ENCODE peak calls at places on chromosomes 4 and X, in five cellular contexts. L is CD4-positive, alpha-beta T cell; A is thoracic aorta; N is HAP-1; D is GM23248. E is an unnamed sample. For H3K9me3, the result is how much of the 10 kb centered on the place peaks cover.

GRCh38 chrX:150456466-150456865 is 93.3 kb downstream of the MAMLD1 start:
- DNase-seq in A (no peak), D (no peak), N (no peak), L (no peak), E (no peak)

GRCh38 chr4:185797018-185797417 is 15.0 kb downstream of the SORBS2 start:
- DNase-seq in D (peak), N (no peak), L (no peak), A (no peak), E (no peak)

GRCh38 chr4:41460641-41461040 is 77.3 kb upstream of the LIMCH1 start:
- DNase-seq in D (no peak), A (no peak), N (no peak), L (no peak), E (no peak)

GRCh38 chr4:98289375-98289774 is 28.2 kb downstream of the RAP1GDS1 start:
- DNase-seq in N (no peak), L (no peak), D (no peak), A (no peak), E (no peak)

GRCh38 chr4:94650690-94651089 is 107.1 kb upstream of the BMPR1B start:
- DNase-seq in N (no peak), L (no peak), D (no peak), A (no peak), E (no peak)

GRCh38 chr4:94577136-94577535 is 125.4 kb downstream of the PDLIM5 start:
- DNase-seq in L (no peak), A (peak), D (peak), N (peak), E (peak)

GRCh38 chrX:119654112-119654531 is 38.8 kb downstream of the SEPTIN6 start:
- DNase-seq in D (peak), N (no peak), L (no peak), A (no peak), E (peak)

GRCh38 chr4:6180841-6181631 is 19.3 kb downstream of the JAKMIP1 start:
- DNase-seq in A (no peak), L (no peak), N (no peak), D (no peak), E (no peak)

GRCh38 chrX:637660-638481 is 7.3 kb downstream of the SHOX start:
- DNase-seq in D (no peak), A (no peak), N (no peak), L (no peak), E (no peak)

GRCh38 chr4:147138171-147138570 is 192.5 kb upstream of the TTC29 start:
- DNase-seq in N (no peak), D (peak), L (no peak), A (no peak), E (no peak)

GRCh38 chr4:182758288-182758687 is 158.9 kb downstream of the DCTD start:
- DNase-seq in L (no peak), N (peak), D (no peak), A (no peak), E (no peak)

GRCh38 chr4:71709961-71710360 is 73.9 kb downstream of the GC start:
- DNase-seq in L (no peak), A (no peak), D (peak), N (no peak), E (no peak)

GRCh38 chrX:72060196-72060974 is 71.3 kb downstream of the RTL5 start:
- DNase-seq in D (peak), L (no peak), A (no peak), N (peak), E (peak)

GRCh38 chr4:88645994-88646393 is 51.6 kb downstream of the NAP1L5 start:
- DNase-seq in A (no peak), L (no peak), N (no peak), D (no peak), E (no peak)

GRCh38 chr4:82984459-82984858 is 26.2 kb downstream of the LIN54 start:
- DNase-seq in L (no peak), A (no peak), D (peak), N (peak), E (no peak)

GRCh38 chr4:180058731-180059215 is 2184.4 kb upstream of the TENM3 start:
- DNase-seq in N (peak), A (no peak), D (peak), L (no peak), E (peak)

GRCh38 chrX:130378008-130378669 is 7.3 kb downstream of the GPR119 start:
- DNase-seq in N (no peak), A (no peak), D (no peak), L (no peak), E (no peak)

GRCh38 chr4:38318737-38319455 is 345.1 kb upstream of the KLF3 start:
- DNase-seq in D (peak), N (peak), A (peak), L (peak), E (peak)

DNA sequence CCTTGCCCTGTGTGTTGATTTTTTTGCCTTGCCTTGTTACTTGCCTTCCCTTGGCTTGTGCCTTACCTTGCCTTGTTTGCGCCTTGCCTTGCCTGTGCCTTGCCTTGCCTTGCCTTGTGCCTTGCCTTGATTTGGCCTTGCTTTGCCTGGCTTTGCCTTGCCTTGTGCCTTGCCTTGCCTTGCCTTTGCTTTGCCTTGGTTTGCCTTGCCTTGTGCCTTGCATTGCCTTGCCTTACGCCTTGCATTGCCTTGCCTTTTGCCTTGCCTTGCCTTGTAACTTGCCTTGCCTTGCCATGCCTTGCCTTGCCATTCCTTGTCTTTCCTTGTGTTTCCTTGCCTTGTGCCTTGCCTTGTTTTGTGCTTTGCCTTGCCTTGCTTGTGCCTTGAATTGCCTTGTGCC is 94.6 kb downstream of the TAB3 start:
- DNase-seq in L (no peak), N (no peak), D (no peak), A (no peak), E (peak)
- H3K9me3 ChIP-seq in L (under half), N (under half), D (under half), A (under half), E (under half)

DNA sequence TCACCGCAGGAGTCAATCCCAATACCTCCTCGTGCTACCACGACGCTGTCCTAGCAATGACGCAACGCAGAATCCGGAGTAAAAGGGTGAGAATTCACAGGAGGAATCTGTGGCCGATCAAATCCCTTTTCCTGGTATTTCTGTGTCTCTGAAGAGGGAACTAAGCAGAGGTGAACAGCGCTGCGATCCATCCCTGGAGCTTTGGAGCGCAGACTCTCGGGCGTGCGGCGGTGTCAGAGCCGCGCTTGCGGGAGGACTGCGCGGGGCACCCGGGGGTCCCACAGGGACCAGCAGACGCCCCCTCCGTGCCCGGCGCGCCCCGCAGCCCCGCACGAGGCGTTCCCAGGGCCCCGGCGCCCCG is 17.2 kb upstream of the ZNF718 start:
- DNase-seq in N (no peak), L (no peak), D (no peak), A (no peak), E (no peak)
- H3K9me3 ChIP-seq in N (under half), L (half or more), D (under half), A (under half), E (under half)

GRCh38 chr4:129062580-129062979 is 30.8 kb downstream of the SCLT1 start:
- DNase-seq in A (no peak), N (no peak), D (no peak), L (no peak), E (no peak)

GRCh38 chr4:129063640-129064039 is 29.7 kb downstream of the SCLT1 start:
- DNase-seq in L (no peak), N (no peak), A (no peak), D (no peak), E (no peak)

GRCh38 chr4:129064717-129065116 is 28.6 kb downstream of the SCLT1 start:
- DNase-seq in D (peak), N (no peak), L (no peak), A (no peak), E (no peak)

GRCh38 chr4:129059028-129059427 is 34.3 kb downstream of the SCLT1 start:
- DNase-seq in L (no peak), D (no peak), A (no peak), N (no peak), E (no peak)
- H3K9me3 ChIP-seq in L (half or more), D (under half), A (half or more), N (under half), E (under half)

GRCh38 chr4:158374318-158374717 is 147.4 kb upstream of the RXFP1 start:
- DNase-seq in D (no peak), L (no peak), N (no peak), A (no peak), E (no peak)
- H3K9me3 ChIP-seq in D (under half), L (under half), N (under half), A (under half), E (under half)

DNA sequence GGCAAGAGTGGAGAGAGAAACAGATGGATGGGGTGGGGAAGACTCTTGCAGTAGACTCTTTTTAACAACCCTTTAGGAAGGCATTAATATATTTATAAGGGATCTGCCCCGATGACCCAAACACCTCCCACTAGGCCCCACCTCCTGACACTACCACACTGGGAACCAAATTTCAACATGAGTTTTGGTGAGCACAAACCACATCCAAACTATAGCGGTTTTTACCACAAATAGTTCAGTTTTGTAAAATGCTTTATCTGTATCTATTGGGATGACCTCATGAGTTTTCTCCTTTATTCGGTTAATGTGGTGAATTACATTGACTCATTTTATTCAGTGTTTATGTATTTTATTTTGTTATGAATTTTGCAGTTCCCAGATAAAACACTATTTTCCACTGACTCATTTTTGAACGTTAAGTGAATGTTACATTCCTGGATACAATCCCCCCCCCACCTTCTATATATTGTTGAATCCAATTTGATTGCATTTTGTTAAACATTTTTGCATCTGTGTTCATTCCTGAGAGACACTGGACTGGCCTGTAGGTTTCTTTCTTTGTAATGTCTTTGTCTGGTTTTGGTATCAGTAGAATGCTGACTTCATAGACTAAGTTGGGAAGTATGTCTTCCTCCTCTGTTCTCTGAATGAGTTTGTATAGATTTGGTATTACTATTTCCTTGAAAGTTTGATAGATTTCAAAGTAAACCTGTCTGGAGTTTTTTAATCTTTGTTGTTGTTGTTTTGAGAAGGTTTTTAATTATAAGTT is 13.9 kb upstream of the CPLX1 start:
- DNase-seq in D (no peak), L (no peak), N (no peak), A (no peak), E (no peak)
- H3K9me3 ChIP-seq in D (under half), L (under half), N (under half), A (under half), E (under half)

GRCh38 chr4:43071069-43071468 is 178.6 kb downstream of the GRXCR1 start:
- DNase-seq in L (no peak), N (no peak), D (no peak), A (no peak), E (no peak)
- H3K9me3 ChIP-seq in L (under half), N (under half), D (under half), A (under half), E (under half)

DNA sequence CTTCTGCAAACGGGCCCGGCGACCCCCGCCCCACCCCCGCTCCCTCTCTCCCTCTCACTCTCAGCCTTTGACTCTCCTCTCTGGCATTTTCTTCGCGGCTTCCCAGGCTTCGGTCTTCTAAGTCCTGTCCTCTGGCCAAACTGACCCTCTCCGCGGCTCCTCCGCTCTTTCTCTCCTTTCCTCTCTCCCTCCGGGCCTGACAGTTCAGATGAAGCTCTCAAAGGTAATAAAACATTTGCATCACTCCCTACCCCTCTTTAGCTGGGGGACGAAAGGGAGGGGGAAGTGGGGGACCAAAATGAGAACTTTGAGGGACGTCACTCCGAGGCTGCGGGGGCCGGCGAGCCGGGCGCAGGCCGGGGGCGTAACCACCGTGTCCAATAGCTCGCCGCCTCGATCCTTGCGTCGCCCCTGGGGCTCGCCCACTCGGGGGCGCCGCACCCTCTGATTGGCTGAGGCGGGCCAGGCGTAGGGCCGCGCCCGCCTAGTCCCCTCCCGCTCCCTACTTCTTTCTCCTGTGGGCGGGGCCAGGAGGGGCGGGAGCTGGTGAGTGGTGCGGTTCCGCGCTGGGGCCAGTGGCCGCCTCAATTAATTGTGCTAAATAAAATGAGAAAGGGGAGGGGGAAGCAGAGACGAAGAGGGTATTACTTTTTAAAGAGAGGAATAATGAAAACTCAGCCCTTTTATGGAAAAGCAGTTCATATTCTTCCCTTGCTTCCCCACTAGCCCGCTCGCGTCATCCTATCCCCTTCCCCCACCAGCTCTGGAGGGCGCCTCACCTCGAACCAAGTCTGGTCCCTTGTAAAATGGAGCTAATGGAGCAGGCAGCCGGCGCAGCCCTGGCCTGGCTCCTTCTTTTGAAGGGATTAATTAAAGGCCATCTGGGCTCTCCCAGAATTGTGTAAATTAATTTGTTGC is at the start of gene NKX6-1:
- DNase-seq in D (peak), L (no peak), N (peak), A (no peak), E (peak)
- H3K9me3 ChIP-seq in D (under half), L (under half), N (under half), A (under half), E (under half)

DNA sequence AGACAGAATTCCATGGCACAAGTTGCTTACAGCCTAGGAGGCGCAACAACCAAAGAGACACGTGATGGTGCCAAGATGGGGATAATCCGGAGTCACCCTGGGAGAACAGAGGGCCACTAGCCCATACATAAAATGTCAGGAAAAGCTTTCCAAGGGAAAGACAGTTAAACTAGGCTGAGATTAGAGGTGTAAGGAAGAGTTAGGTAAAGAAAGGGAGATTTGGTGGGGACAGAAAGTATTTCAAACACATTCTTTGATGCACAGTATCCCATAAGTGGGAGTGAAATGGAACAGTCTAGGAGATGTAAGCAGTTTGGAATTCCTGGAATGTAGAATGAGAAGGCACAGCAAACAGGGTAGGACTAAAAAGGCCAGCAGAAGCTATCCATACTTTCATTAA is 860.9 kb upstream of the LCORL start:
- DNase-seq in A (no peak), L (no peak), D (peak), N (peak), E (no peak)
- H3K9me3 ChIP-seq in A (under half), L (under half), D (under half), N (under half), E (under half)

GRCh38 chrX:65331371-65331770 is 203.2 kb downstream of the LAS1L start:
- DNase-seq in N (no peak), L (no peak), A (no peak), D (no peak), E (no peak)
- H3K9me3 ChIP-seq in N (under half), L (under half), A (under half), D (under half), E (under half)

GRCh38 chr4:186931519-186931918 is 207.9 kb upstream of the FAT1 start:
- DNase-seq in L (no peak), N (no peak), D (peak), A (no peak), E (no peak)
- H3K9me3 ChIP-seq in L (under half), N (under half), D (under half), A (under half), E (under half)

E was measured in H9.